ENCODE peak calls at places on chromosomes 12 and 14, in eight cellular contexts. One of them, this sample, is unnamed.

GRCh38 chr14:65352964-65353530 is 59.5 kb upstream of the FUT8 start:
- DNase-seq in breast epithelium: no peak
- DNase-seq in left lung: no peak
- DNase-seq in CD8-positive, alpha-beta memory T cell: no peak
- DNase-seq in Caco-2: no peak
- DNase-seq in H1: no peak
- DNase-seq in IMR-90: no peak
- DNase-seq in naive thymus-derived CD4-positive, alpha-beta T cell: no peak
- DNase-seq in this sample: no peak

GRCh38 chr12:64780531-64781373 is 21.5 kb upstream of the GNS start:
- DNase-seq in naive thymus-derived CD4-positive, alpha-beta T cell: no peak
- DNase-seq in H1: peak; percentile 73
- DNase-seq in IMR-90: no peak
- DNase-seq in breast epithelium: peak; percentile 39
- DNase-seq in left lung: peak; percentile 67
- DNase-seq in Caco-2: peak; percentile 64
- DNase-seq in CD8-positive, alpha-beta memory T cell: no peak
- DNase-seq in this sample: peak; percentile 62

GRCh38 chr12:122079532-122080081 is 1.1 kb downstream of the MLXIP start:
- DNase-seq in CD8-positive, alpha-beta memory T cell: no peak
- DNase-seq in left lung: no peak
- DNase-seq in Caco-2: no peak
- DNase-seq in breast epithelium: no peak
- DNase-seq in H1: no peak
- DNase-seq in naive thymus-derived CD4-positive, alpha-beta T cell: no peak
- DNase-seq in IMR-90: no peak
- DNase-seq in this sample: no peak

GRCh38 chr12:104478396-104479140 is 21.8 kb downstream of the CHST11 start:
- DNase-seq in naive thymus-derived CD4-positive, alpha-beta T cell: no peak
- DNase-seq in IMR-90: no peak
- DNase-seq in H1: no peak
- DNase-seq in Caco-2: no peak
- DNase-seq in breast epithelium: no peak
- DNase-seq in CD8-positive, alpha-beta memory T cell: no peak
- DNase-seq in left lung: no peak
- DNase-seq in this sample: no peak

GRCh38 chr14:97315790-97316189 is 518.6 kb downstream of the VRK1 start:
- DNase-seq in Caco-2: no peak
- DNase-seq in H1: no peak
- DNase-seq in CD8-positive, alpha-beta memory T cell: no peak
- DNase-seq in left lung: no peak
- DNase-seq in breast epithelium: no peak
- DNase-seq in naive thymus-derived CD4-positive, alpha-beta T cell: no peak
- DNase-seq in IMR-90: no peak
- DNase-seq in this sample: no peak

GRCh38 chr14:72736348-72736747 is 157.6 kb downstream of the DPF3 start:
- DNase-seq in CD8-positive, alpha-beta memory T cell: no peak
- DNase-seq in naive thymus-derived CD4-positive, alpha-beta T cell: no peak
- DNase-seq in Caco-2: no peak
- DNase-seq in breast epithelium: no peak
- DNase-seq in IMR-90: peak; percentile 83
- DNase-seq in left lung: no peak
- DNase-seq in H1: no peak
- DNase-seq in this sample: no peak

GRCh38 chr14:24607081-24607480 is 2.4 kb downstream of the GZMH start:
- DNase-seq in Caco-2: no peak
- DNase-seq in H1: no peak
- DNase-seq in CD8-positive, alpha-beta memory T cell: no peak
- DNase-seq in left lung: no peak
- DNase-seq in naive thymus-derived CD4-positive, alpha-beta T cell: no peak
- DNase-seq in IMR-90: no peak
- DNase-seq in breast epithelium: no peak
- DNase-seq in this sample: no peak

GRCh38 chr14:50002926-50003212 is 110.0 kb downstream of the ARF6 start:
- DNase-seq in CD8-positive, alpha-beta memory T cell: no peak
- DNase-seq in IMR-90: no peak
- DNase-seq in left lung: no peak
- DNase-seq in H1: no peak
- DNase-seq in naive thymus-derived CD4-positive, alpha-beta T cell: no peak
- DNase-seq in Caco-2: no peak
- DNase-seq in breast epithelium: no peak
- DNase-seq in this sample: no peak

GRCh38 chr12:103470664-103471063 is 25.1 kb downstream of the C12orf42 start:
- DNase-seq in CD8-positive, alpha-beta memory T cell: no peak
- DNase-seq in naive thymus-derived CD4-positive, alpha-beta T cell: no peak
- DNase-seq in IMR-90: no peak
- DNase-seq in breast epithelium: no peak
- DNase-seq in left lung: no peak
- DNase-seq in Caco-2: no peak
- DNase-seq in H1: no peak
- DNase-seq in this sample: no peak

GRCh38 chr14:104967414-104968152 is 10.6 kb downstream of the AHNAK2 start:
- DNase-seq in left lung: peak; percentile 76
- DNase-seq in IMR-90: no peak
- DNase-seq in CD8-positive, alpha-beta memory T cell: no peak
- DNase-seq in naive thymus-derived CD4-positive, alpha-beta T cell: no peak
- DNase-seq in Caco-2: no peak
- DNase-seq in breast epithelium: no peak
- DNase-seq in H1: peak; percentile 80
- DNase-seq in this sample: no peak

GRCh38 chr12:47276253-47277070 is 196.7 kb upstream of the AMIGO2 start:
- DNase-seq in breast epithelium: peak; percentile 63
- DNase-seq in Caco-2: peak; percentile 49
- DNase-seq in H1: no peak
- DNase-seq in CD8-positive, alpha-beta memory T cell: peak; percentile 82
- DNase-seq in naive thymus-derived CD4-positive, alpha-beta T cell: peak; percentile 75
- DNase-seq in IMR-90: peak; percentile 79
- DNase-seq in left lung: peak; percentile 36
- DNase-seq in this sample: no peak

GRCh38 chr12:31020385-31021166 is 53.1 kb upstream of the DDX11 start:
- DNase-seq in left lung: peak; percentile 4
- DNase-seq in Caco-2: no peak
- DNase-seq in H1: no peak
- DNase-seq in CD8-positive, alpha-beta memory T cell: no peak
- DNase-seq in IMR-90: no peak
- DNase-seq in naive thymus-derived CD4-positive, alpha-beta T cell: no peak
- DNase-seq in breast epithelium: no peak
- DNase-seq in this sample: no peak

GRCh38 chr12:112005419-112006395 is 7.3 kb downstream of the TMEM116 start:
- DNase-seq in naive thymus-derived CD4-positive, alpha-beta T cell: no peak
- DNase-seq in breast epithelium: peak; percentile 70
- DNase-seq in CD8-positive, alpha-beta memory T cell: no peak
- DNase-seq in H1: no peak
- DNase-seq in Caco-2: peak; percentile 49
- DNase-seq in IMR-90: peak; percentile 46
- DNase-seq in left lung: peak; percentile 69
- DNase-seq in this sample: no peak

GRCh38 chr14:21098134-21098891 is at the start of gene ZNF219:
- DNase-seq in H1: peak; percentile 86
- DNase-seq in naive thymus-derived CD4-positive, alpha-beta T cell: peak; percentile 36
- DNase-seq in IMR-90: peak; percentile 27
- DNase-seq in Caco-2: peak; percentile 81
- DNase-seq in breast epithelium: peak; percentile 75
- DNase-seq in left lung: peak; percentile 74
- DNase-seq in CD8-positive, alpha-beta memory T cell: peak; percentile 45
- DNase-seq in this sample: peak; percentile 77

GRCh38 chr14:101246894-101247853 is 314.1 kb upstream of the DIO3 start:
- DNase-seq in CD8-positive, alpha-beta memory T cell: no peak
- DNase-seq in left lung: no peak
- DNase-seq in IMR-90: no peak
- DNase-seq in breast epithelium: peak; percentile 2
- DNase-seq in H1: peak; percentile 23
- DNase-seq in naive thymus-derived CD4-positive, alpha-beta T cell: no peak
- DNase-seq in Caco-2: peak; percentile 9
- DNase-seq in this sample: no peak

GRCh38 chr12:47903927-47904646 is 707 bp downstream of the VDR start:
- DNase-seq in IMR-90: peak; percentile 82
- DNase-seq in Caco-2: no peak
- DNase-seq in H1: no peak
- DNase-seq in breast epithelium: peak; percentile 65
- DNase-seq in CD8-positive, alpha-beta memory T cell: peak; percentile 19
- DNase-seq in naive thymus-derived CD4-positive, alpha-beta T cell: no peak
- DNase-seq in left lung: peak; percentile 86
- DNase-seq in this sample: no peak

GRCh38 chr12:67988600-67988999 is 647 bp upstream of the IFNG-AS1 start:
- DNase-seq in left lung: no peak
- DNase-seq in naive thymus-derived CD4-positive, alpha-beta T cell: no peak
- DNase-seq in H1: no peak
- DNase-seq in Caco-2: no peak
- DNase-seq in IMR-90: no peak
- DNase-seq in CD8-positive, alpha-beta memory T cell: no peak
- DNase-seq in breast epithelium: no peak
- DNase-seq in this sample: no peak

GRCh38 chr14:20413785-20414117 is 450 bp upstream of the TEP1 start:
- DNase-seq in H1: no peak
- DNase-seq in breast epithelium: no peak
- DNase-seq in IMR-90: no peak
- DNase-seq in left lung: no peak
- DNase-seq in Caco-2: no peak
- DNase-seq in naive thymus-derived CD4-positive, alpha-beta T cell: no peak
- DNase-seq in CD8-positive, alpha-beta memory T cell: peak; percentile 30
- DNase-seq in this sample: no peak

GRCh38 chr12:129064201-129064881 is 211.1 kb downstream of the GLT1D1 start:
- DNase-seq in left lung: no peak
- DNase-seq in breast epithelium: no peak
- DNase-seq in CD8-positive, alpha-beta memory T cell: no peak
- DNase-seq in Caco-2: no peak
- DNase-seq in IMR-90: no peak
- DNase-seq in H1: no peak
- DNase-seq in naive thymus-derived CD4-positive, alpha-beta T cell: no peak
- DNase-seq in this sample: no peak

GRCh38 chr12:9699898-9700605 is 30.5 kb downstream of the CLEC2D start:
- DNase-seq in breast epithelium: no peak
- DNase-seq in CD8-positive, alpha-beta memory T cell: no peak
- DNase-seq in H1: no peak
- DNase-seq in naive thymus-derived CD4-positive, alpha-beta T cell: no peak
- DNase-seq in Caco-2: no peak
- DNase-seq in IMR-90: peak; percentile 60
- DNase-seq in left lung: no peak
- DNase-seq in this sample: no peak

DNA sequence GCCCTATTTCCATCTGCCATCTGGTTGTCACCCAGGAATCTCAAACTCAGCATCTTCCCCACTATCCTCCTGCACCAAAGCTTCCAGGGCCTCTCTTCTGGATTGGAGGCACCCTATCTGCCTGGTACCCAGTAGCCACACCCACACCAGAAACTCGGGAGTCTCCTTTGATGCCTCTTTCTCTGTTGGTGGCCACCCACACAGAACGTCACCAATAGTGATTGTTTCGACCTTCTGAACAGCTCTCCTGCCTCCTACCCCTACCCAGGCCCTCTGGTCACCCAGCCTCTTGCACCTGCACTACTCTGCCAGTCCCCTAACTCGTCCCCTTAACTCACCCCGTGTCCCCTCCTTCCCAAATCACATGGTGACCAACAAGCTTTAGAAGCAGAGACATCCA is 95.0 kb downstream of the IRF2BPL start:
- DNase-seq in IMR-90: no peak
- DNase-seq in H1: no peak
- DNase-seq in left lung: no peak
- DNase-seq in CD8-positive, alpha-beta memory T cell: no peak
- DNase-seq in naive thymus-derived CD4-positive, alpha-beta T cell: no peak
- DNase-seq in breast epithelium: no peak
- DNase-seq in Caco-2: no peak
- DNase-seq in this sample: no peak
- H3K27me3 ChIP-seq in IMR-90: no peaks in the 10 kb centered on the region
- H3K27me3 ChIP-seq in H1: no peaks in the 10 kb centered on the region
- H3K27me3 ChIP-seq in left lung: no peaks in the 10 kb centered on the region
- H3K27me3 ChIP-seq in CD8-positive, alpha-beta memory T cell: no peaks in the 10 kb centered on the region
- H3K27me3 ChIP-seq in naive thymus-derived CD4-positive, alpha-beta T cell: no peaks in the 10 kb centered on the region
- H3K27me3 ChIP-seq in breast epithelium: no peaks in the 10 kb centered on the region
- H3K27me3 ChIP-seq in Caco-2: no peaks in the 10 kb centered on the region
- H3K27me3 ChIP-seq in this sample: no peaks in the 10 kb centered on the region

DNA sequence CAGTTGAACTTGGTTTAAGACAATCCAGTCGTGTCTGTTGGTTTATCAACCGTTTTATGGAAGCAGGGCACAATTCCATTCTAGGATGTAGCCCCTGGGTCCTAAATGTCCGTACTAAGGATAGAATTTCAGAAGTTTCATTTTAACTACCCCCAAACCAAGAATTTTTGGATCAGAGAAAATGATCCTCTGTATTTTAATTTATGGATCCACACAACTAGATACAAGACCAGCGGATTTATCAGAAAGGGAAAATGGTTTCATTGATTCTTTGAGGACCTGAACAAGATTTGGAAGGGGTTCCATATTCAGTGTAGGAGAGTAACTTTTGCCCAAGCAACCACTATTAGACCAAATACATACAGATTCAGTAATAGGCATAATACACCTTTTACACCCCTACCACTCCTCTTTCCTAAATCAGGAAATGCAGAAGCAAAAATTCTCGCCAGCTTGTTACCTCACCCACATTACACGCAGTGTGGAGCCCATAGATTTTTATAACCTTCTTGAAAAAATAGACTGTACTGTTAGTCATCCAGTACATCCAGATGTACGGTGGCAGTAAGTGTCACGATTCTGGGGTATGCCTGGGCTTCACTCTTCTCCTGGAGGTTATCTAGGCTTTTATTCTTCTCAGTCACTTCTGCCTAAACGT is 1.4 kb upstream of the FBXL14 start:
- DNase-seq in left lung: no peak
- DNase-seq in IMR-90: peak; percentile 67
- DNase-seq in naive thymus-derived CD4-positive, alpha-beta T cell: no peak
- DNase-seq in CD8-positive, alpha-beta memory T cell: no peak
- DNase-seq in Caco-2: no peak
- DNase-seq in H1: no peak
- DNase-seq in breast epithelium: no peak
- DNase-seq in this sample: no peak
- H3K4me3 ChIP-seq in left lung: no peak overlapping the region
- H3K4me3 ChIP-seq in IMR-90: no peak overlapping the region
- H3K4me3 ChIP-seq in naive thymus-derived CD4-positive, alpha-beta T cell: peak overlapping the region; percentile 64
- H3K4me3 ChIP-seq in CD8-positive, alpha-beta memory T cell: peak overlapping the region; percentile 72
- H3K4me3 ChIP-seq in Caco-2: no peak overlapping the region
- H3K4me3 ChIP-seq in H1: no peak overlapping the region
- H3K4me3 ChIP-seq in breast epithelium: peak overlapping the region; percentile 87
- H3K4me3 ChIP-seq in this sample: no peak overlapping the region

DNA sequence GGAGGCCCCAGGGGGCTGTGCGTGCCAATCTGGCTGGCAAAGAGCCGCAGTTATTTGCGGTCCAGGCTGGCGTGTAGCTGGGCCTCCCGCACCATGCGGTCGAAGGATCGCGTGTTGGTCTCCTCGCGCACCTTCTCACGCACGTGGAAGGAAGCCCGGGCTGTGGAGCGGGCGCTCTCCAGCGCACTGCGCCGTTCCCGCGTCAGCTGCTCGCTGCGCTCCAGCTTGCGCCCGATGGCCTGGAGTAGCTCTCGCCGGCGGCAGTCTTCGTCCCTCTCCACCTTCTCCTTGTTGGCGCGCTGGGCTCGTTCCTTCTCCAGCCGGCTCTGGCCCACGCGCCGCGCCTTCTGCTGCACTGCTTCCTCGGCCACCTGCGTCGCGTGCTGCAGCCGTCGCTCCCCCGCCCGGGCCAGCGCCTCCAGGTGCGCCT is 3.2 kb downstream of the CCDC177 start:
- DNase-seq in Caco-2: no peak
- DNase-seq in CD8-positive, alpha-beta memory T cell: no peak
- DNase-seq in left lung: no peak
- DNase-seq in IMR-90: no peak
- DNase-seq in naive thymus-derived CD4-positive, alpha-beta T cell: no peak
- DNase-seq in H1: no peak
- DNase-seq in breast epithelium: no peak
- DNase-seq in this sample: no peak
- H3K27me3 ChIP-seq in Caco-2: no peaks in the 10 kb centered on the region
- H3K27me3 ChIP-seq in CD8-positive, alpha-beta memory T cell: peaks cover 20% of the 10 kb centered on the region
- H3K27me3 ChIP-seq in left lung: peaks cover 99% of the 10 kb centered on the region
- H3K27me3 ChIP-seq in IMR-90: peaks cover 83% of the 10 kb centered on the region
- H3K27me3 ChIP-seq in naive thymus-derived CD4-positive, alpha-beta T cell: peaks cover 6% of the 10 kb centered on the region
- H3K27me3 ChIP-seq in H1: peaks cover 48% of the 10 kb centered on the region
- H3K27me3 ChIP-seq in breast epithelium: peaks cover 78% of the 10 kb centered on the region
- H3K27me3 ChIP-seq in this sample: peaks cover 64% of the 10 kb centered on the region

GRCh38 chr12:99985631-99986030 is 895 bp upstream of the ANKS1B start:
- DNase-seq in naive thymus-derived CD4-positive, alpha-beta T cell: no peak
- DNase-seq in CD8-positive, alpha-beta memory T cell: no peak
- DNase-seq in Caco-2: no peak
- DNase-seq in left lung: no peak
- DNase-seq in H1: no peak
- DNase-seq in breast epithelium: no peak
- DNase-seq in IMR-90: no peak
- DNase-seq in this sample: no peak
- H3K4me3 ChIP-seq in naive thymus-derived CD4-positive, alpha-beta T cell: no peak overlapping the region
- H3K4me3 ChIP-seq in CD8-positive, alpha-beta memory T cell: no peak overlapping the region
- H3K4me3 ChIP-seq in Caco-2: peak overlapping the region; percentile 45
- H3K4me3 ChIP-seq in left lung: peak overlapping the region; percentile 39
- H3K4me3 ChIP-seq in H1: peak overlapping the region; percentile 79
- H3K4me3 ChIP-seq in breast epithelium: peak overlapping the region; percentile 53
- H3K4me3 ChIP-seq in IMR-90: no peak overlapping the region
- H3K4me3 ChIP-seq in this sample: no peak overlapping the region

This sample was measured in HAP-1.